ENCODE peak calls at places on chromosomes 13 and 19, in five cellular contexts. W is H1, K is K562, M is SK-N-SH, A is HCT116. N is an unnamed sample.

GRCh38 chr19:48735031-48735615 is 5.3 kb downstream of the RASIP1 start:
- DNase-seq in W (peak), K (no peak), M (no peak), A (no peak), N (no peak)

GRCh38 chr19:22607653-22608430 is 26.3 kb upstream of the ZNF492 start:
- DNase-seq in W (no peak), K (no peak), M (no peak), A (no peak), N (no peak)

GRCh38 chr13:35818577-35819165 is 312.5 kb downstream of the DCLK1 start:
- DNase-seq in W (no peak), K (peak), M (peak), A (peak), N (peak)

GRCh38 chr13:42453091-42453645 is 120.8 kb upstream of the TNFSF11 start:
- DNase-seq in W (no peak), K (no peak), M (no peak), A (no peak), N (no peak)

GRCh38 chr19:35305181-35305580 is 13.2 kb downstream of the MAG start:
- DNase-seq in W (no peak), K (no peak), M (no peak), A (no peak), N (no peak)

GRCh38 chr13:74047925-74048324 is 86.3 kb downstream of the KLF12 start:
- DNase-seq in W (no peak), K (no peak), M (no peak), A (peak), N (no peak)

GRCh38 chr19:3175761-3176714 is 2.5 kb upstream of the S1PR4 start:
- DNase-seq in W (no peak), K (no peak), M (no peak), A (peak), N (no peak)

GRCh38 chr19:43524922-43525835 is 1.8 kb downstream of the ETHE1 start:
- DNase-seq in W (peak), K (no peak), M (no peak), A (peak), N (no peak)

GRCh38 chr19:10966809-10967208 is 6.0 kb downstream of the SMARCA4 start:
- DNase-seq in W (no peak), K (no peak), M (no peak), A (no peak), N (no peak)

GRCh38 chr19:41588497-41589209 is 12.7 kb downstream of the CEACAM21 start:
- DNase-seq in W (no peak), K (peak), M (no peak), A (no peak), N (no peak)

GRCh38 chr13:106143392-106143791 is 392.1 kb downstream of the EFNB2 start:
- DNase-seq in W (no peak), K (no peak), M (no peak), A (no peak), N (no peak)

GRCh38 chr19:3359850-3360493 is 6.4 kb upstream of the NFIC start:
- DNase-seq in W (no peak), K (peak), M (peak), A (no peak), N (no peak)

GRCh38 chr13:36069881-36070366 is 61.3 kb downstream of the DCLK1 start:
- DNase-seq in W (no peak), K (no peak), M (no peak), A (no peak), N (no peak)

GRCh38 chr13:111906816-111907215 is 160.1 kb upstream of the SOX1 start:
- DNase-seq in W (peak), K (no peak), M (no peak), A (no peak), N (no peak)

GRCh38 chr13:111908391-111908790 is 158.6 kb upstream of the SOX1 start:
- DNase-seq in W (peak), K (no peak), M (no peak), A (no peak), N (no peak)

GRCh38 chr13:111908981-111909380 is 158.0 kb upstream of the SOX1 start:
- DNase-seq in W (peak), K (no peak), M (no peak), A (no peak), N (no peak)

GRCh38 chr13:111906306-111906705 is 160.6 kb upstream of the SOX1 start:
- DNase-seq in W (peak), K (no peak), M (no peak), A (no peak), N (no peak)

DNA sequence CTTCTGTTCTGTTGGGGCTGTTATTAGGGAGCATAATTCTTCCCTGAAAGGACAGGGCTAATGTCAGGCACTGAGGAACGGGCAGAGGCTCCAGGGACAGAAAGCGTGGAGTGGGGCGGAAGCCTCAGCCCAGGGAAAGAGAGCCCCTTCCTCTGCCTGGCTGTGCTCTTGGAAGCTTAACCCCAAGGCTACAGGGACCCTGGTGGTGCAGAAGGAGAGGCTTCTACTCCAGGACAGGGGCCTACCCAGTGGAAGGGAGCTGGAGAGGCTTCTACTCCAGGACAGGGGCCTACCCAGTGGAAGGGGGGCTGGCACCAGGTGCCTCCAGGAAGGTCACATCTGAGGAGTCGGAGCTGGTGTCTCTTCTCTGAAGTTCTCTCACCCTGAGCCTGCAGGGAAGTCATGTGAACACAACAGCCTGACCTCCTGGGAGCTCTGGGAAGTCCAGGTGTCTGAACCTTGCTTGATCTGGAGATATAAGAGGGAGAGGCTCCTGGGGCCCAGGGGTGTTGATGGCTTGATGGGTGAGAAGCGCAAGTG is 159.5 kb upstream of the SOX1 start:
- DNase-seq in W (peak), K (no peak), M (no peak), A (no peak), N (no peak)
- TF ChIP-seq SIN3A in W (no peak), K (no peak), M (no peak), A (no peak), N (no peak)

GRCh38 chr13:20227288-20227687 is 4.8 kb downstream of the GJB6 start:
- DNase-seq in W (no peak), K (no peak), M (no peak), A (no peak), N (no peak)
- H3K4me3 ChIP-seq in W (no peak), K (no peak), M (no peak), A (no peak), N (no peak)

GRCh38 chr13:30312859-30313258 is 5.5 kb upstream of the KATNAL1 start:
- DNase-seq in W (no peak), K (no peak), M (no peak), A (no peak), N (no peak)
- H3K27ac ChIP-seq in W (no peak), K (no peak), M (no peak), A (no peak), N (no peak)

DNA sequence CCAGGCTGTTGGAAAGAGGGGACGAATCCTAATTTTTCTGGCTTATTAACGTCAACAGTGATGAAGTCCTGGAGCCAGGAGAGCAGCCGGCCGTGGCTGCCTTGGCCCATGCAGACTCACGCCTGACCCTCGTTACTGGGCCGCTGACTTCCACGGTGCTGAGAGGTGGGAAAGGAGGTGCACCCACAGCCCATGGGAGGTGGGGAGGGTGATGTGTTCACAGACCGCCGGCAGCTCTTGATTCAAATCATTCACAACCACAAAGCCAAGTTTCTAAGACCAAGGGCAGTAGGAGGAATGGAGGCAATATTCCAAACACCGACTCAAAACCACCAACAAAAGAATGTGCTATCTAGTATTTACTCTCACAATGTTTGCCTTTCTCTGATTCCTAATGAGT is 24.3 kb downstream of the COL4A2 start:
- DNase-seq in W (no peak), K (no peak), M (no peak), A (no peak), N (no peak)
- TF ChIP-seq SIN3A in W (no peak), K (no peak), M (no peak), A (no peak), N (no peak)

GRCh38 chr13:114065926-114066774 is 66.3 kb downstream of the RASA3 start:
- DNase-seq in W (no peak), K (no peak), M (no peak), A (no peak), N (no peak)

GRCh38 chr13:114066956-114067355 is 65.5 kb downstream of the RASA3 start:
- DNase-seq in W (no peak), K (no peak), M (no peak), A (no peak), N (no peak)

GRCh38 chr13:114067886-114068722 is 64.3 kb downstream of the RASA3 start:
- DNase-seq in W (no peak), K (no peak), M (no peak), A (no peak), N (no peak)

GRCh38 chr13:114068723-114069322 is 63.6 kb downstream of the RASA3 start:
- DNase-seq in W (no peak), K (no peak), M (no peak), A (no peak), N (no peak)

GRCh38 chr13:114067381-114067885 is 65.0 kb downstream of the RASA3 start:
- DNase-seq in W (no peak), K (no peak), M (no peak), A (no peak), N (no peak)
- H3K4me3 ChIP-seq in W (no peak), K (no peak), M (no peak), A (no peak), N (no peak)

GRCh38 chr13:59409211-59409610 is 754.5 kb downstream of the DIAPH3 start:
- DNase-seq in W (peak), K (no peak), M (no peak), A (no peak), N (no peak)
- H3K27ac ChIP-seq in W (peak), K (no peak), M (no peak), A (no peak), N (no peak)